ENCODE peak calls at places on chromosomes 3 and 15, in seven cellular contexts. R, L, N, V, J, G and D are unnamed samples.

GRCh38 chr15:29688981-29689723 is 133.1 kb downstream of the TJP1 start:
- DNase-seq in V (no peak), G (no peak), N (no peak), J (no peak), R (no peak), L (peak), D (no peak)

GRCh38 chr3:58334013-58334321 is 1.3 kb downstream of the PXK start:
- DNase-seq in N (peak), V (no peak), L (no peak), R (no peak), J (no peak), G (no peak), D (no peak)

GRCh38 chr3:85004147-85004546 is 45.4 kb downstream of the CADM2 start:
- DNase-seq in N (no peak), V (no peak), J (no peak), L (no peak), R (no peak), G (no peak), D (no peak)

GRCh38 chr15:45829336-45830153 is 194.7 kb downstream of the SQOR start:
- DNase-seq in J (peak), V (no peak), R (peak), G (no peak), L (no peak), N (no peak), D (no peak)

GRCh38 chr15:39998511-39998910 is 40.5 kb downstream of the SRP14 start:
- DNase-seq in R (no peak), V (no peak), N (no peak), J (no peak), G (no peak), L (no peak), D (no peak)

GRCh38 chr3:101780661-101781060 is 1.6 kb downstream of the NXPE3 start:
- DNase-seq in V (peak), G (peak), R (no peak), J (no peak), N (peak), L (peak), D (no peak)

GRCh38 chr3:33063651-33064051 is 33.3 kb downstream of the GLB1 start:
- DNase-seq in J (no peak), N (no peak), L (no peak), R (no peak), V (no peak), G (no peak), D (no peak)

GRCh38 chr3:189806171-189806951 is 175.2 kb downstream of the TP63 start:
- DNase-seq in J (no peak), G (no peak), N (no peak), L (no peak), V (no peak), R (no peak), D (no peak)

GRCh38 chr3:128395500-128396125 is 71.1 kb downstream of the DNAJB8 start:
- DNase-seq in L (peak), J (no peak), G (peak), V (peak), R (no peak), N (no peak), D (no peak)

GRCh38 chr3:37912052-37912733 is 50.5 kb downstream of the CTDSPL start:
- DNase-seq in R (no peak), L (no peak), V (no peak), N (no peak), G (peak), J (no peak), D (no peak)
- TF ChIP-seq CTCF in R (no peak), L (no peak), V (no peak), N (peak), G (peak), J (no peak), D (no peak)

GRCh38 chr15:74376226-74376625 is 8.8 kb upstream of the CYP11A1 start:
- DNase-seq in V (no peak), N (no peak), L (no peak), J (no peak), G (no peak), R (no peak), D (no peak)

GRCh38 chr15:74373056-74373650 is 5.7 kb upstream of the CYP11A1 start:
- DNase-seq in J (no peak), V (no peak), R (no peak), G (no peak), N (no peak), L (no peak), D (no peak)

GRCh38 chr15:74374648-74375302 is 7.3 kb upstream of the CYP11A1 start:
- DNase-seq in R (no peak), L (no peak), G (peak), N (no peak), J (no peak), V (no peak), D (no peak)

GRCh38 chr15:74375303-74375693 is 7.9 kb upstream of the CYP11A1 start:
- DNase-seq in J (peak), V (peak), N (peak), G (peak), L (peak), R (peak), D (peak)

GRCh38 chr15:74373731-74374647 is 6.5 kb upstream of the CYP11A1 start:
- DNase-seq in L (peak), V (peak), J (peak), R (peak), G (peak), N (peak), D (peak)
- TF ChIP-seq POLR2A in L (no peak), V (no peak), J (no peak), R (no peak), G (no peak), N (no peak), D (no peak)

DNA sequence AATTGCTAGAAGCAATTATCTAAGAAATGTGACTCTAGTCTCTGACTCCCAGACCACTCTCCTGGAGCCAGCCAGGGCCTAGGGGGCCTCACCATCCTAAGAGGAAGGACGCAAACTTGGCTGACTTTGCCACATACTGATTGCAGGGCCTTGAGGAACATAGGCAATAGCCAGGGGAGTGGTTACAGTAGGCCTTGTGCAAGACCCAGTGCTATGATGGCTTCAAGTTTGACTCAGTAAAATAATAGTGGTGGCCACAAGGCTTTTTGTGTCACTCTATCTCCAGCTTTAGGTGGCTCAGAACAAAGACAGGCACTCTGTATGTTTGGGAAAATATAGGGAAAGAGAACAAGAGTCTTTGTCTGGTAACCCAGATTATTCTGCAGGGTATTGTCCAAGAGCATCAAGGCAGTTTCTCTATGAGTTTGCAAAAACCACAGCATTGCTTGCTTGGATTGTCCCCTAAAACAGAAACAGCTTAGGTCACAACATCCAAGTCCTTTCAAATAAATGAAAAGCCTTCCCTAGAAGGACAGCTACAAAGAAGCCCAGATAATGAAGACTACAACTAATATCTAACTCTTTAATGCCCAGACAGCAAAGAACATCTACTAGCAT is 631.5 kb downstream of the PYDC2 start:
- DNase-seq in V (no peak), J (no peak), N (no peak), G (no peak), R (no peak), L (no peak), D (no peak)
- TF ChIP-seq CTCF in V (no peak), J (no peak), N (no peak), G (no peak), R (no peak), L (no peak), D (no peak)

GRCh38 chr3:13367728-13368127 is 52.4 kb downstream of the NUP210 start:
- DNase-seq in R (no peak), N (no peak), G (no peak), L (no peak), V (no peak), J (no peak), D (no peak)
- TF ChIP-seq POLR2A in R (no peak), N (no peak), G (no peak), L (no peak), V (no peak), J (no peak), D (no peak)

DNA sequence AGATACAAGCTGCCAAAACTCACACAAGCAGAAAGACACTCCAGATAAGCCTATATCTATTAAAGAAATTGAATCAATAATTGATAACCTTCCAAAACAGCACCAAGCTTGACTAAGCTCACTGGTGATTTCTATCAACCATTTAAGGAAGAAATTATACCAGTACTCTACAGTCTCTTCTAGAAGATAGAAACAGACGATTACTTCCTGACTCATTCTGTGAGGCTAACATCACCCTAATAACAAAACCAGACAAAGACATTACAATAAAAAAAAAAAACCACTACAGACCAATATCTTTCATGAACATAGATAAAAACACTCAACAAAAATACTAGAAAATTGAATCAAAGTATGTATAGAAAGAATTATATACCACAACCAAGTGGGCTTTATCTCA is 20.2 kb downstream of the CHDH start:
- DNase-seq in V (no peak), J (no peak), N (no peak), G (no peak), R (no peak), L (no peak), D (no peak)
- TF ChIP-seq CTCF in V (no peak), J (no peak), N (no peak), G (no peak), R (no peak), L (no peak), D (no peak)

GRCh38 chr3:188266581-188267274 is 112.8 kb downstream of the LPP start:
- DNase-seq in R (peak), N (no peak), G (no peak), V (peak), L (peak), J (peak), D (no peak)
- TF ChIP-seq POLR2A in R (no peak), N (no peak), G (no peak), V (no peak), L (no peak), J (peak), D (no peak)

GRCh38 chr15:48678851-48679250 is 33.3 kb upstream of the FBN1 start:
- DNase-seq in G (no peak), V (no peak), R (no peak), L (no peak), N (no peak), J (no peak), D (no peak)
- TF ChIP-seq CTCF in G (no peak), V (no peak), R (no peak), L (no peak), N (no peak), J (no peak), D (no peak)

GRCh38 chr3:153162513-153163348 is 705 bp downstream of the RAP2B start:
- DNase-seq in R (peak), N (no peak), V (peak), L (peak), J (peak), G (peak), D (no peak)
- TF ChIP-seq POLR2A in R (no peak), N (no peak), V (no peak), L (no peak), J (no peak), G (peak), D (no peak)

GRCh38 chr3:43762486-43762885 is 71.7 kb downstream of the ABHD5 start:
- DNase-seq in V (no peak), J (no peak), R (no peak), N (no peak), G (no peak), L (no peak), D (no peak)

GRCh38 chr3:43757613-43758012 is 66.9 kb downstream of the ABHD5 start:
- DNase-seq in V (no peak), R (no peak), L (no peak), N (no peak), J (no peak), G (no peak), D (no peak)

GRCh38 chr3:43758826-43759225 is 68.1 kb downstream of the ABHD5 start:
- DNase-seq in V (no peak), L (no peak), J (no peak), N (no peak), R (no peak), G (no peak), D (no peak)

GRCh38 chr3:43760951-43761350 is 70.2 kb downstream of the ABHD5 start:
- DNase-seq in G (no peak), L (no peak), V (no peak), N (no peak), J (no peak), R (no peak), D (no peak)

DNA sequence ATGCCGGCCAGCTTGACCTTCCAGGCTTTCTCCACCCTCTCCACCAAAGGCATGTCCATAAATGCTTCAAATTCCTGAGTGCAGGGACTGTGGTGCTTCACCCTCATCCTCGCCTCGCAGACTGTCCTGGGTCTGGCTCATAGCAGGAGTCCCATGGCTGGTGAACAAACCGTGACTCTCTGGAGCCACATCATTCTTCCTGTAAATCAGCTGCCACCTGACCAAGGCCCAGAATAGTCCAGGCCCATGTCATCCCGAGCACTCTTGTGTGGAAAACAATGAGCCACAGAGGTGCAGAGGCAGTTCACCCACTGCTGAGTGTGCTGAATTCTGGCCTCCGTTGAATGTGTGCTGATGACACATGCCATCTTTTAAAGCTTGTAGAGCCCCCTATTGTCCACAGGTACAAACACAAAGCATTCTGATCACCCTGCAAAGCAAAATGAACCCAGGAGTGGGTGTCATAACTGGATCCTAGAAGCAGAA is 68.6 kb downstream of the ABHD5 start:
- DNase-seq in L (no peak), N (peak), J (no peak), V (peak), G (peak), R (no peak), D (no peak)
- TF ChIP-seq CTCF in L (no peak), N (peak), J (no peak), V (peak), G (peak), R (no peak), D (peak)

GRCh38 chr15:75842722-75843617 is at the start of gene UBE2Q2:
- DNase-seq in N (peak), G (peak), J (peak), R (peak), V (peak), L (peak), D (no peak)
- TF ChIP-seq POLR2A in N (peak), G (peak), J (no peak), R (no peak), V (no peak), L (no peak), D (no peak)